ENCODE peak calls at places on chromosomes 12 and 14, in seven cellular contexts. H is stimulated activated CD8-positive, alpha-beta memory T cell treated with anti-CD3 and anti-CD28 coated beads, Interleukin-15, amount 100 ng/mL, for 1 hour; B is Kasumi-1; S is EH; O is ovary; M is AG04450; A is NCI-H2171. T is an unnamed sample.
A peak's percentile ranks its signal among the peaks of the same experiment; 100 is the strongest.

GRCh38 chr12:122834921-122835692 is at the start of gene HIP1R:
- DNase-seq in H (peak; percentile 20), B (peak; percentile 9), S (peak; percentile 33), O (no peak), M (no peak), A (peak; percentile 42), T (peak; percentile 77)

GRCh38 chr12:124566181-124567034 is 1.0 kb downstream of the NCOR2 start:
- DNase-seq in H (peak; percentile 40), B (peak; percentile 66), S (peak; percentile 83), O (peak; percentile 90), M (peak; percentile 33), A (peak; percentile 73), T (peak; percentile 85)

GRCh38 chr12:15526033-15526432 is 203.7 kb downstream of the PTPRO start:
- DNase-seq in H (no peak), B (peak; percentile 13), S (no peak), O (no peak), M (no peak), A (no peak), T (peak; percentile 10)

GRCh38 chr14:52821805-52822250 is 30.4 kb upstream of the GNPNAT1 start:
- DNase-seq in H (no peak), B (no peak), S (no peak), O (no peak), M (no peak), A (no peak), T (no peak)

GRCh38 chr12:47862881-47863280 is 41.9 kb downstream of the VDR start:
- DNase-seq in H (no peak), B (no peak), S (no peak), O (no peak), M (no peak), A (no peak), T (no peak)

GRCh38 chr12:22628228-22628627 is 3.3 kb downstream of the ETNK1 start:
- DNase-seq in H (no peak), B (no peak), S (no peak), O (no peak), M (no peak), A (no peak), T (no peak)

GRCh38 chr12:33476058-33476457 is 36.4 kb upstream of the SYT10 start:
- DNase-seq in H (no peak), B (no peak), S (no peak), O (no peak), M (no peak), A (no peak), T (no peak)

GRCh38 chr12:93137656-93138612 is 208.8 kb upstream of the EEA1 start:
- DNase-seq in H (no peak), B (no peak), S (peak; percentile 89), O (no peak), M (no peak), A (no peak), T (peak; percentile 71)

GRCh38 chr12:4714879-4715278 is 5.3 kb upstream of the GALNT8 start:
- DNase-seq in H (no peak), B (no peak), S (no peak), O (no peak), M (no peak), A (no peak), T (no peak)

GRCh38 chr12:68871899-68872298 is 61.1 kb downstream of the CPM start:
- DNase-seq in H (no peak), B (peak; percentile 64), S (peak; percentile 21), O (no peak), M (no peak), A (no peak), T (no peak)

GRCh38 chr14:73726025-73726961 is 12.1 kb upstream of the PNMA1 start:
- DNase-seq in H (no peak), B (no peak), S (no peak), O (no peak), M (no peak), A (no peak), T (no peak)

GRCh38 chr14:75875958-75876357 is 105.8 kb downstream of the TGFB3 start:
- DNase-seq in H (no peak), B (no peak), S (no peak), O (no peak), M (no peak), A (no peak), T (no peak)

GRCh38 chr14:91754819-91755218 is 22.9 kb upstream of the CATSPERB start:
- DNase-seq in H (no peak), B (no peak), S (no peak), O (no peak), M (no peak), A (no peak), T (no peak)

GRCh38 chr14:29749327-29749726 is 178.3 kb downstream of the PRKD1 start:
- DNase-seq in H (no peak), B (no peak), S (peak; percentile 83), O (no peak), M (no peak), A (no peak), T (peak; percentile 85)

GRCh38 chr14:101193126-101193844 is 289.8 kb upstream of the RTL1 start:
- DNase-seq in H (no peak), B (no peak), S (no peak), O (peak; percentile 6), M (no peak), A (no peak), T (peak; percentile 46)

GRCh38 chr14:90583427-90583826 is 186.6 kb downstream of the CALM1 start:
- DNase-seq in H (no peak), B (no peak), S (no peak), O (no peak), M (no peak), A (no peak), T (no peak)

GRCh38 chr14:89906000-89906399 is 48.5 kb downstream of the EFCAB11 start:
- DNase-seq in H (no peak), B (no peak), S (no peak), O (no peak), M (no peak), A (no peak), T (no peak)

GRCh38 chr14:20652996-20653975 is 11.8 kb upstream of the OR6S1 start:
- DNase-seq in H (no peak), B (no peak), S (peak; percentile 63), O (no peak), M (no peak), A (no peak), T (peak; percentile 6)

GRCh38 chr12:115870527-115870926 is 407.0 kb downstream of the MED13L start:
- DNase-seq in H (no peak), B (no peak), S (no peak), O (no peak), M (no peak), A (peak; percentile 20), T (peak; percentile 9)

GRCh38 chr12:125065021-125065752 is at the start of gene AACS:
- DNase-seq in H (peak; percentile 57), B (peak; percentile 38), S (peak; percentile 76), O (peak; percentile 75), M (peak; percentile 13), A (peak; percentile 63), T (peak; percentile 85)

GRCh38 chr14:65954915-65955314 is 531.3 kb upstream of the CCDC196 start:
- DNase-seq in H (no peak), B (no peak), S (no peak), O (no peak), M (no peak), A (no peak), T (no peak)

GRCh38 chr12:2644678-2645405 is 149.9 kb upstream of the FKBP4 start:
- DNase-seq in H (no peak), B (peak; percentile 23), S (no peak), O (no peak), M (no peak), A (no peak), T (no peak)

GRCh38 chr12:52438305-52439301 is 4.4 kb upstream of the KRT75 start:
- DNase-seq in H (no peak), B (no peak), S (no peak), O (no peak), M (no peak), A (no peak), T (peak; percentile 27)

GRCh38 chr12:128830505-128830893 is 6.7 kb upstream of the SLC15A4 start:
- DNase-seq in H (no peak), B (no peak), S (no peak), O (no peak), M (no peak), A (no peak), T (no peak)

GRCh38 chr12:6554990-6555691 is 701 bp downstream of the IFFO1 start:
- DNase-seq in H (no peak), B (no peak), S (peak; percentile 48), O (no peak), M (no peak), A (no peak), T (no peak)

GRCh38 chr12:91973813-91974212 is 171.8 kb downstream of the BTG1 start:
- DNase-seq in H (no peak), B (no peak), S (no peak), O (no peak), M (no peak), A (no peak), T (no peak)

GRCh38 chr12:116726749-116727148 is 11.1 kb downstream of the SPRING1 start:
- DNase-seq in H (no peak), B (no peak), S (peak; percentile 21), O (no peak), M (no peak), A (no peak), T (no peak)

GRCh38 chr12:71691504-71692129 is 5.7 kb downstream of the TMEM19 start:
- DNase-seq in H (no peak), B (no peak), S (no peak), O (no peak), M (no peak), A (peak; percentile 66), T (peak; percentile 60)

GRCh38 chr12:50222275-50222783 is 55.2 kb upstream of the CERS5 start:
- DNase-seq in H (no peak), B (peak; percentile 83), S (peak; percentile 96), O (peak; percentile 75), M (peak; percentile 89), A (peak; percentile 65), T (peak; percentile 88)

GRCh38 chr12:108277613-108278012 is 61.5 kb downstream of the CMKLR1 start:
- DNase-seq in H (no peak), B (no peak), S (no peak), O (no peak), M (no peak), A (no peak), T (no peak)

GRCh38 chr12:10409387-10409786 is at the start of gene KLRC4:
- DNase-seq in H (no peak), B (peak; percentile 10), S (no peak), O (no peak), M (no peak), A (no peak), T (no peak)

GRCh38 chr14:82029038-82029437 is 495.4 kb upstream of the SEL1L start:
- DNase-seq in H (no peak), B (no peak), S (no peak), O (no peak), M (no peak), A (no peak), T (no peak)

GRCh38 chr12:132150780-132151144 is 6.5 kb downstream of the NOC4L start:
- DNase-seq in H (no peak), B (no peak), S (no peak), O (no peak), M (no peak), A (no peak), T (no peak)

GRCh38 chr12:613996-614726 is 49.1 kb downstream of the NINJ2 start:
- DNase-seq in H (no peak), B (peak; percentile 9), S (peak; percentile 37), O (no peak), M (no peak), A (peak; percentile 85), T (peak; percentile 80)

GRCh38 chr14:24483604-24484252 is 24.3 kb downstream of the CMA1 start:
- DNase-seq in H (no peak), B (peak; percentile 40), S (peak; percentile 42), O (no peak), M (no peak), A (no peak), T (no peak)

T was measured in NCI-H69.